ENCODE peak calls at places on chromosomes 13 and 19, in eight cellular contexts. Z, E, I, H, T, U, P and Q are unnamed samples.

GRCh38 chr13:52356327-52356726 is 49.6 kb downstream of the THSD1 start:
- DNase-seq in Z (no peak), E (no peak), I (no peak), H (peak; percentile 86), T (no peak), U (no peak), P (no peak), Q (no peak)

GRCh38 chr19:9971341-9971897 is 35.1 kb upstream of the OLFM2 start:
- DNase-seq in Z (no peak), E (no peak), I (no peak), H (no peak), T (no peak), U (no peak), P (no peak), Q (no peak)

GRCh38 chr19:7471696-7472620 is 16.9 kb downstream of the PEX11G start:
- DNase-seq in Z (no peak), E (no peak), I (no peak), H (no peak), T (no peak), U (no peak), P (no peak), Q (no peak)

GRCh38 chr19:4130635-4131438 is 6.9 kb upstream of the MAP2K2 start:
- DNase-seq in Z (no peak), E (no peak), I (no peak), H (peak; percentile 80), T (no peak), U (no peak), P (no peak), Q (no peak)

GRCh38 chr19:1066748-1067340 is at the start of gene ARHGAP45:
- DNase-seq in Z (no peak), E (no peak), I (no peak), H (no peak), T (no peak), U (peak; percentile 52), P (peak; percentile 87), Q (no peak)

GRCh38 chr13:106650690-106651205 is 82.8 kb upstream of the ARGLU1 start:
- DNase-seq in Z (no peak), E (no peak), I (no peak), H (peak; percentile 36), T (no peak), U (no peak), P (no peak), Q (no peak)

GRCh38 chr13:20512042-20512683 is 13.5 kb downstream of the CRYL1 start:
- DNase-seq in Z (peak; percentile 83), E (no peak), I (no peak), H (no peak), T (no peak), U (peak; percentile 43), P (no peak), Q (no peak)

GRCh38 chr13:70812481-70812880 is 704.2 kb upstream of the KLHL1 start:
- DNase-seq in Z (no peak), E (no peak), I (no peak), H (peak; percentile 90), T (no peak), U (no peak), P (no peak), Q (no peak)

GRCh38 chr13:40271931-40272775 is 394.3 kb downstream of the FOXO1 start:
- DNase-seq in Z (no peak), E (peak; percentile 52), I (no peak), H (peak; percentile 93), T (peak; percentile 45), U (no peak), P (no peak), Q (peak; percentile 80)

GRCh38 chr19:56350416-56351045 is 35.9 kb upstream of the ZSCAN5A start:
- DNase-seq in Z (no peak), E (peak; percentile 41), I (no peak), H (peak; percentile 23), T (peak; percentile 54), U (peak; percentile 68), P (peak; percentile 71), Q (no peak)

GRCh38 chr19:31356587-31357314 is 7.5 kb upstream of the TSHZ3 start:
- DNase-seq in Z (peak; percentile 77), E (peak; percentile 34), I (no peak), H (peak; percentile 33), T (no peak), U (peak; percentile 75), P (no peak), Q (no peak)

GRCh38 chr19:35545855-35546381 is 492 bp downstream of the TMEM147 start:
- DNase-seq in Z (no peak), E (peak; percentile 53), I (no peak), H (peak; percentile 18), T (peak; percentile 34), U (no peak), P (peak; percentile 42), Q (no peak)

GRCh38 chr13:20713751-20714150 is 10.3 kb downstream of the IL17D start:
- DNase-seq in Z (no peak), E (no peak), I (no peak), H (peak; percentile 67), T (no peak), U (no peak), P (no peak), Q (no peak)

GRCh38 chr19:4045597-4046361 is 20.9 kb downstream of the ZBTB7A start:
- DNase-seq in Z (no peak), E (no peak), I (no peak), H (no peak), T (no peak), U (no peak), P (no peak), Q (no peak)

GRCh38 chr13:54573186-54573585 is 1544.6 kb downstream of the OLFM4 start:
- DNase-seq in Z (peak; percentile 46), E (no peak), I (no peak), H (no peak), T (no peak), U (no peak), P (no peak), Q (no peak)

GRCh38 chr19:16375936-16376185 is 51.2 kb downstream of the KLF2 start:
- DNase-seq in Z (no peak), E (no peak), I (no peak), H (no peak), T (no peak), U (no peak), P (no peak), Q (no peak)
- TF ChIP-seq CTCF in Z (no peak), E (no peak), I (no peak), H (no peak), T (no peak), U (no peak), P (no peak), Q (no peak)

DNA sequence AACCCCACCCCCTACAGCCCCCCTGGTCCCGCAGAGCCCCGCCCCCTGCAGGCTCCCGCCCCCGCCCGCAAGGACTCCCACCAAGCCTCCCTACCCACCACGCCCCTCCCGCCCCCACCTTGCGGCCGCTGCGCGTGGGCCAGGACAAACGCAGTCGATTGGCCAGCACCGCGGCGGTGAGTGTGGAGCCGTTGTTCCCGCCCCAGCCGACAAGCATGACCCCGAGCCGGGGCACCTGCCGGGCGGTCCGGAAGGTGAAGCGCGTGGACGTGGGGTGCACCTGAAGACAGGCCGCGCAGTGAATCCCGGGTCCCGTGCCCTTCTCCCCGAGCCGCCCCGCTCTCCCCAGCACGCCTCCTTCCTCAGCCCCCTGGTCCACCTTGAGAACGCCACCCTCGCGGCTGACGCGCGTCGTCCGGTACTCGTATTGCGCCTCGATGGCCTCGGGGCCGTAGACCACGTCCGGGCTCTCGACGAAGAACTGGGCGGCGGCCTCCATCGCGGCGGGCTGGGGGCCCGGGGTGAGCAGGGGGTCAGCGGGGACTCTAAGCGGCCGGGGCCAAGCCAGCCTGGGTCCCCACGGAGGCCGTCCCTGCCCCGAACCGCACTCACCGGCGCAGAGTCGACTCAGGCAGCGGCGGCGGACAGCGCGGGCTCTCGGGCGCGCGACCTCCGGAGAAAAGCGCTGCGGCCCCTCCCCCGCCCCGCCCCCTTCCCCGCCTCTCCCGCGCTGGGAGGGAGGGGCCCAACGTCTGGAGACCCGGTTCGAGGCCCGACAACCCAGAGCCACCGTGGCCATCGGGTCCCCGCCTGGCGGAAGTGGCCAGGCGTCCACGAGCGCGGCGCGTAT is at the start of gene ISYNA1:
- DNase-seq in Z (peak; percentile 81), E (peak; percentile 66), I (no peak), H (peak; percentile 58), T (peak; percentile 69), U (peak; percentile 85), P (no peak), Q (no peak)
- H3K4me1 ChIP-seq in Z (peaks cover 7% of the 10 kb centered on the region), E (no peaks in the 10 kb centered on the region), I (peaks cover 43% of the 10 kb centered on the region), H (peaks cover 10% of the 10 kb centered on the region), T (peaks cover 44% of the 10 kb centered on the region), U (peaks cover 36% of the 10 kb centered on the region), P (peaks cover 18% of the 10 kb centered on the region), Q (no peaks in the 10 kb centered on the region)

DNA sequence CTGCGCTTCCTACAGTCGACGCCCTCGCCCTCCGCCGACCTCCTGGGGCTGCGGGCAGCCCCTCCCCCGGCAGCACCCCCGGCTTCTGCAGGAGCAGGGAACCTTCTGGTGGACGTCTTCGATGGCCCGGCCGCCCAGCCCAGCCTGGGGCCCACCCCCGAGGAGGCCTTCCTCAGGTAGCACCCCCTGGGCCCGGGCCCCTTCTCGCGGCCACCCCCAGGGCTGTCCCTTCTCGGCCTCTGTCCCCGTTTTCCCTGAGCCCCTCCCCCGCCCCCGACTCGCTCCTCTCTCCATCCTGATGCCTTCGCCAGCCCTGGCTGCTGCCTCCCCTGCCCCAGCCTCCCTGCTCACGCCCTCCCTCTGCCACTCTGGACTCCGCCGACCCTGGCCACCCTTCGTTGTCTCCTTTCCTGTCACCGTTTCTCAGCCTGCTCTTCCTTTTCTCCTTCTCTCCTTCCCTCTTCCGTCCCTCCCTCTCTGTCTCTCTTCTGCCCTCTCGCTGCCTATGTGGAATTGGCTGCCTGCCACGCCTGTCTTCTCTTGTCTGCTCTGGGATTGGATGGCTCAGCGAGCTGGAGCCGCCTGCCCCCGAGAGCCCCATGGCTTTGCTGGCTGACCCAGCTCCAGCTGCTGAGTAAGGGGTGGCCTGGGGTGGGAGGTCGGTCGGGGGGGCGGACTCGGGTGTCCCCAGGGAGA is 11.0 kb downstream of the FUZ start:
- DNase-seq in Z (peak; percentile 91), E (peak; percentile 68), I (no peak), H (peak; percentile 84), T (peak; percentile 93), U (peak; percentile 84), P (no peak), Q (peak; percentile 98)
- TF ChIP-seq CTCF in Z (peak; percentile 14), E (no peak), I (peak; percentile 21), H (peak; percentile 63), T (peak; percentile 44), U (peak; percentile 11), P (no peak), Q (peak; percentile 42)

GRCh38 chr13:108408670-108409069 is 139.2 kb downstream of the TNFSF13B start:
- DNase-seq in Z (no peak), E (no peak), I (no peak), H (no peak), T (no peak), U (no peak), P (no peak), Q (no peak)

GRCh38 chr13:108402850-108403249 is 133.3 kb downstream of the TNFSF13B start:
- DNase-seq in Z (no peak), E (no peak), I (no peak), H (no peak), T (no peak), U (peak; percentile 46), P (no peak), Q (no peak)

GRCh38 chr13:108409735-108410134 is 140.2 kb downstream of the TNFSF13B start:
- DNase-seq in Z (no peak), E (no peak), I (no peak), H (no peak), T (no peak), U (no peak), P (no peak), Q (no peak)

DNA sequence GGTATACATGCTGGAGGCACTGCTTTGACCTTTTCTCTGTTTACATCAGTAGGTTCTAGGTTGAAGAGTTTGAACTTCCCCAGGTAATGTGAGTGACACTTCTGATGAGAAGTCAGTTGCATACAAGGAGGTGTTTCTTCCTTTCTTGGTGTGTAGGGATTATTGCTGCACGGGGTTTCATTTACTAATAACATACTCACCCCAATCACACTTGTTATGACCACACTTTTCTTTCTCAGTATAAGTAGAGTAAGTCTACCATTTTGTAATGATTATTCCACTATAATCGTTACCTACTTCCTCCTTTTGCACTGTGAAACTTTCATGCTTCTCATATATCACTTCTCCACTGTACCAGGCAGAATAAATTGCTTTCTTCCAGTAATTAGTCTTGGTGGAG is 138.0 kb downstream of the TNFSF13B start:
- DNase-seq in Z (no peak), E (no peak), I (no peak), H (no peak), T (no peak), U (no peak), P (no peak), Q (no peak)
- H3K4me1 ChIP-seq in Z (peaks cover 2% of the 10 kb centered on the region), E (no peaks in the 10 kb centered on the region), I (no peaks in the 10 kb centered on the region), H (no peaks in the 10 kb centered on the region), T (no peaks in the 10 kb centered on the region), U (peaks cover 9% of the 10 kb centered on the region), P (no peaks in the 10 kb centered on the region), Q (no peaks in the 10 kb centered on the region)